ENCODE peak calls at places on chromosomes 1 and 21, in eight cellular contexts. Q is heart right ventricle, C is HCEC 1CT, Y is HEK293T, M is T-cell, R is fibroblast of pulmonary artery, K is fibroblast of lung, H is OCI-LY7. J is an unnamed sample.

GRCh38 chr1:50633465-50633864 is 210.2 kb upstream of the DMRTA2 start:
- DNase-seq in Y (peak; percentile 7), Q (no peak), M (no peak), C (no peak), H (no peak), R (no peak), K (no peak), J (no peak)

GRCh38 chr1:235058695-235059094 is 69.9 kb downstream of the TOMM20 start:
- DNase-seq in Y (no peak), H (no peak), Q (no peak), C (no peak), R (no peak), M (no peak), K (no peak), J (no peak)

GRCh38 chr1:227447531-227447990 is 115.8 kb upstream of the ZNF678 start:
- DNase-seq in H (no peak), M (no peak), Y (no peak), C (peak; percentile 55), R (peak; percentile 51), Q (peak; percentile 75), K (peak; percentile 19), J (no peak)

GRCh38 chr1:30760596-30761311 is 3.2 kb upstream of the LAPTM5 start:
- DNase-seq in Y (no peak), C (no peak), Q (no peak), R (no peak), M (no peak), K (no peak), H (peak; percentile 74), J (no peak)

GRCh38 chr1:162823771-162824525 is 33.4 kb downstream of the HSD17B7 start:
- DNase-seq in C (no peak), R (no peak), K (no peak), Y (no peak), Q (no peak), H (no peak), M (no peak), J (no peak)

GRCh38 chr1:192788184-192788583 is 20.7 kb upstream of the RGS2 start:
- DNase-seq in Y (no peak), C (peak; percentile 82), Q (no peak), M (no peak), K (peak; percentile 84), R (peak; percentile 63), H (no peak), J (peak; percentile 76)

GRCh38 chr21:32907521-32907920 is 118.2 kb upstream of the OLIG2 start:
- DNase-seq in K (no peak), Q (no peak), M (no peak), R (no peak), Y (no peak), C (no peak), H (no peak), J (no peak)

GRCh38 chr1:110588991-110589390 is 17.2 kb downstream of the KCNA2 start:
- DNase-seq in Y (no peak), H (no peak), K (no peak), R (no peak), C (no peak), Q (no peak), M (no peak), J (no peak)

GRCh38 chr21:39666026-39666425 is 53.3 kb downstream of the B3GALT5 start:
- DNase-seq in H (no peak), C (no peak), Q (no peak), R (no peak), Y (no peak), M (no peak), K (no peak), J (no peak)

GRCh38 chr1:153251562-153251961 is 7.9 kb upstream of the LORICRIN start:
- DNase-seq in K (no peak), C (no peak), M (no peak), H (no peak), Q (no peak), R (no peak), Y (no peak), J (no peak)

GRCh38 chr1:40450491-40451237 is 388 bp downstream of the ZFP69B start:
- DNase-seq in H (peak; percentile 69), Y (peak; percentile 16), M (peak; percentile 78), R (peak; percentile 72), Q (no peak), C (peak; percentile 48), K (peak; percentile 96), J (peak; percentile 76)

GRCh38 chr1:72000809-72001208 is 281.5 kb downstream of the NEGR1 start:
- DNase-seq in K (peak; percentile 57), M (no peak), Q (no peak), Y (no peak), C (no peak), H (no peak), R (peak; percentile 13), J (peak; percentile 10)